ENCODE peak calls at places on chromosomes 6 and 20, in seven cellular contexts. J is IMR-90, C is colonic mucosa, O is AG04450, E is foreskin fibroblast, X is WERI-Rb-1, Y is adrenal gland. Z is an unnamed sample.

GRCh38 chr20:11429889-11430580 is 487.7 kb upstream of the BTBD3 start:
- DNase-seq in J (no peak), X (no peak), C (no peak), O (no peak), E (no peak), Y (no peak), Z (no peak)

GRCh38 chr6:1545654-1546053 is 64.1 kb upstream of the FOXC1 start:
- DNase-seq in Y (no peak), X (no peak), E (no peak), C (no peak), J (no peak), O (no peak), Z (no peak)

GRCh38 chr6:107594736-107595135 is 104.8 kb downstream of the SOBP start:
- DNase-seq in X (no peak), E (no peak), J (peak), O (no peak), C (no peak), Y (no peak), Z (no peak)

GRCh38 chr6:147205690-147206600 is 1.7 kb downstream of the STXBP5 start:
- DNase-seq in X (no peak), Y (peak), J (peak), E (no peak), O (no peak), C (peak), Z (no peak)

GRCh38 chr6:151577257-151577656 is 83.4 kb downstream of the CCDC170 start:
- DNase-seq in J (no peak), X (no peak), C (no peak), E (no peak), Y (no peak), O (no peak), Z (no peak)

GRCh38 chr20:46699651-46700359 is 9.6 kb upstream of the SLC2A10 start:
- DNase-seq in E (no peak), Y (no peak), J (peak), O (no peak), C (no peak), X (peak), Z (no peak)

GRCh38 chr20:44200983-44201382 is 9.6 kb downstream of the OSER1 start:
- DNase-seq in J (no peak), C (no peak), O (no peak), Y (no peak), X (no peak), E (no peak), Z (no peak)

GRCh38 chr6:45801471-45802289 is 214.0 kb downstream of the CLIC5 start:
- DNase-seq in X (no peak), Y (no peak), C (no peak), E (no peak), J (no peak), O (no peak), Z (no peak)

GRCh38 chr20:38307371-38308046 is 3.6 kb downstream of the BPI start:
- DNase-seq in O (no peak), J (peak), Y (no peak), C (no peak), X (peak), E (peak), Z (no peak)

GRCh38 chr6:148105695-148106094 is 236.9 kb upstream of the SASH1 start:
- DNase-seq in J (no peak), X (no peak), Y (no peak), O (no peak), E (no peak), C (no peak), Z (no peak)

GRCh38 chr20:52727740-52728456 is 244.3 kb upstream of the TSHZ2 start:
- DNase-seq in O (no peak), J (no peak), C (no peak), X (no peak), Y (no peak), E (no peak), Z (no peak)

GRCh38 chr20:50537546-50538201 is 27.5 kb downstream of the PTPN1 start:
- DNase-seq in Y (no peak), X (no peak), J (no peak), C (no peak), O (no peak), E (no peak), Z (no peak)

GRCh38 chr20:50543326-50543725 is 33.1 kb downstream of the PTPN1 start:
- DNase-seq in J (no peak), O (no peak), E (no peak), C (no peak), Y (no peak), X (no peak), Z (no peak)

GRCh38 chr20:50541606-50542041 is 31.4 kb downstream of the PTPN1 start:
- DNase-seq in O (no peak), Y (no peak), X (no peak), E (no peak), C (no peak), J (no peak), Z (peak)

GRCh38 chr20:50538276-50538675 is 28.1 kb downstream of the PTPN1 start:
- DNase-seq in J (no peak), O (no peak), Y (no peak), X (no peak), E (no peak), C (no peak), Z (no peak)

GRCh38 chr20:50540620-50541605 is 30.7 kb downstream of the PTPN1 start:
- DNase-seq in X (no peak), O (peak), C (no peak), E (peak), J (peak), Y (no peak), Z (no peak)
- TF ChIP-seq CTCF in X (no peak), O (no peak), C (no peak), E (no peak), J (peak), Y (no peak), Z (no peak)

DNA sequence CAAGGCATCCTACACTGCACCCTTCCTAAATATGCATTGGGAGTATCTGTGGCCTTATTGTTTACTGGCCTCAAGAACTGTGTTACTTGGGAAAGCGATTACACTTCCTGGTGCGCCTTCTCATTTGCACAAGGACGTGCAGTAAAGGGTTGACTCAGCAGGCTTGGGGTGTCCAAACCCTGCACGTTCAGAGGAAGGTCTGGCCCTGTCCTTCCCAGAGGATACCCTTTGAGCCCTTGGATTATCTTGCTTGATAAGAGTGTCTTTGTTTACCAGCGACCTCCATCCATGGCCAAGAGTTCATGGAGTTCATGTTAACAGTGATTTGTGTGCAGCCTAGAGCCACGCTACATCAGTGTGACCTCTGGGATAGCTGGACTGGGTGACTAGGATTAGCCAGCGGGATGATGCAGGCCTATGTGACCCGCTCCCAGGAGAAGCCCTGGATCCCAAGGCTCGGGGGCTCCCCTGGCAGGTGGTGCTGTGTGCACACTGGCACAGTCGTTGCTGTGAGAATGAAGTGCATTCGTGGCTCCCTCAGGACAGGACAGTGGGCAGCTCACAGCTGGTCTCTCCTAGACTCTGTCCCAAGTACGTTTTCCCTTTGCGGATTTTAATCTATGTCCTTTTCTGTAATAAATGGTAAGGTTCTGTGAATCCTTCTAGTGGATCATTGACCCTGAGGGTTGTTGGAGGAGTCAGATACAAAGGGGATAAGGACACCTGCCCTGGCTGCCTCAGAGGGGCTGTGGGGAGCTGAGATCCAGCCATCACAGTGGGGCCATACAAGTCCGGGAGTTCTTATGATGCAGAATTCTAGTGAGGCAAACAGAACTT is 73.5 kb downstream of the TTLL2 start:
- DNase-seq in O (no peak), Y (no peak), C (peak), E (no peak), J (no peak), X (no peak), Z (no peak)
- TF ChIP-seq CTCF in O (no peak), Y (no peak), C (no peak), E (no peak), J (no peak), X (no peak), Z (no peak)

GRCh38 chr20:7903429-7903828 is 36.8 kb downstream of the HAO1 start:
- DNase-seq in O (no peak), J (no peak), Y (no peak), C (no peak), E (no peak), X (no peak), Z (no peak)
- TF ChIP-seq CTCF in O (no peak), J (no peak), Y (no peak), C (no peak), E (no peak), X (no peak), Z (no peak)

DNA sequence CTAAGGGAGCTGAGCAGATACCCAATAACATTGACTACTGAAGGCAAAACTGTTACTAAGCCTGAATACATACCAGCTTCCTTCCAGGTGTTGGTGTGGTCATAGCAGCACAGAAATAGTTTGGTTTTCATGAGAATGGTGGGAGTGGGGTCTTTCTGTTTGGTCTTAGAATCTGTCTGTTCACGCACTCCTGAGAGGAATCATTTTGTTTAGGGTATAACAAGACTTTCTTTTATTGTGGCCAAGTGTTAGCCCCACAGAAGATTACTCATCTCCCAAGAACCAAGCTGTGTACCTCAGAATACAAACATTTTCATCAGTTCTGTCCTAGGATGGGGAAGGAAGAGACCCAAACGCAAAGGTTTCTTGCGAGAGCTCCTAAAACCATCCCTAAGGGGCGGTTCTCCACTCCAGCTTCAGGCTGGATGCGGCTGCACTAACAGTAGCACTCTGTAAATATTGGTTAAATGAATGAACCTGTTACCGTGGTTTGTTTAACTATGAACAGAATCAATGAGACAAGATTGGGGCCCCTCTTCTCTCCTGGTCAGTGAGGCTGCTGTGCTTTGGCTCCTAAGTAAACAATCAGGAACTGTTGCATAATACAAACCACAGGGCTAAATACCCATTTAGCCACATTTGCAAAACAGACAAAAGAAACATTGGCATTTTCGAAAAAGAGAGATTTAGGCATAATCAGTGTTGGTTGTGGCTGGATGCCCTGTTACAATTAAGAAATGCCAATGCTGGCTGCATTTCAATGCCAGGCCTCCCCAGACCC is 44.9 kb downstream of the SNAP25 start:
- DNase-seq in Y (no peak), C (no peak), O (no peak), X (no peak), E (peak), J (peak), Z (no peak)
- TF ChIP-seq CTCF in Y (no peak), C (no peak), O (no peak), X (no peak), E (no peak), J (no peak), Z (no peak)

DNA sequence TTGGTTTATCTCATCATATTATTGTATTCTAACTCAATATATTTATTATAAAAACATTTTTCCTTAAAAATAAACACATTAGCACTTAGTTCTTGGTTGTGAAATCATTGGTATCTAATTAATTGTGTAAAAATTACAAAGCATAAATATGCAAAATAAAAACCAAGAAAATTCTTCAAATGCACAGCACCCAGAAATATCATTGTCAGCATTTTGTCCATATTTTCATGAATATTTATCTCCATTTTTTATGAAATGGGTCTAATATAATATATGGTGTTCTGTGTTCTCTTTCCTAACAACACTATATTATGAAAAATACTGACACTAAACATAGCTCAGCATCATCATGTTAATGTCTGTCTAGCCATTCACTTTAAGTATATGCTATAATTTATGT is 877.8 kb upstream of the MAP3K7 start:
- DNase-seq in J (no peak), E (no peak), Y (no peak), C (no peak), O (no peak), X (no peak), Z (no peak)
- TF ChIP-seq CTCF in J (no peak), E (no peak), Y (no peak), C (no peak), O (no peak), X (no peak), Z (no peak)

GRCh38 chr6:143510991-143511891 is at the start of gene FUCA2:
- DNase-seq in C (peak), O (peak), X (peak), J (peak), Y (peak), E (peak), Z (peak)
- TF ChIP-seq CTCF in C (no peak), O (no peak), X (no peak), J (peak), Y (peak), E (no peak), Z (no peak)

Z was measured in activated B cell treated with CpG ODN at 0.5 μM for 24 hours.